ENCODE peak calls at places on chromosome 18, in ten cellular contexts. W is activated CD4-positive, CD25-positive, alpha-beta regulatory T cell treated with anti-CD3 and anti-CD28 coated beads, Interleukin-2, amount 50 U/mL, for 72 hours; Y is fibroblast of the conjunctiva; K is HT1080; J is M059J; Q is NCI-H510A treated with DMSO at 0.1 percent for 48 hours; B is brain microvascular endothelial cell; E is GM12865; G is GM12891; L is GM19239. P is an unnamed sample.

GRCh38 chr18:64717026-64717425 is 568.1 kb upstream of the LINC00305 start:
- DNase-seq in L (no peak), G (no peak), B (no peak), Q (no peak), J (no peak), E (no peak), W (no peak), K (peak), Y (no peak), P (no peak)

GRCh38 chr18:59865241-59865986 is 34.4 kb upstream of the PMAIP1 start:
- DNase-seq in L (no peak), Y (no peak), B (no peak), G (no peak), W (no peak), Q (no peak), K (no peak), J (peak), E (no peak), P (no peak)

GRCh38 chr18:11114653-11115052 is 34.7 kb downstream of the PIEZO2 start:
- DNase-seq in Y (no peak), W (no peak), L (no peak), J (peak), B (peak), E (no peak), Q (no peak), K (no peak), G (no peak), P (no peak)

GRCh38 chr18:36499938-36500337 is 202.4 kb downstream of the FHOD3 start:
- DNase-seq in L (peak), E (peak), K (peak), Q (no peak), B (no peak), Y (no peak), W (no peak), G (peak), J (peak), P (peak)

GRCh38 chr18:67788784-67789545 is 272.4 kb upstream of the DSEL start:
- DNase-seq in K (no peak), G (no peak), Y (no peak), W (no peak), L (no peak), Q (no peak), E (no peak), J (no peak), B (no peak), P (no peak)

GRCh38 chr18:10839401-10839800 is 310.0 kb downstream of the PIEZO2 start:
- DNase-seq in Q (no peak), B (no peak), L (no peak), J (no peak), Y (no peak), W (no peak), G (no peak), E (no peak), K (no peak), P (no peak)

GRCh38 chr18:59143441-59143840 is 3.8 kb downstream of the SEC11C start:
- DNase-seq in J (peak), K (no peak), Q (no peak), B (no peak), E (peak), L (no peak), Y (no peak), G (no peak), W (no peak), P (no peak)

GRCh38 chr18:3051718-3052410 is 38.9 kb upstream of the LPIN2 start:
- DNase-seq in K (peak), B (no peak), Y (no peak), E (no peak), W (no peak), J (peak), G (no peak), Q (peak), L (no peak), P (no peak)

GRCh38 chr18:31750259-31750658 is 10.4 kb downstream of the SLC25A52 start:
- DNase-seq in Q (no peak), W (no peak), Y (no peak), K (no peak), E (no peak), B (no peak), G (no peak), J (no peak), L (no peak), P (no peak)

GRCh38 chr18:13377496-13377895 is 158.9 kb downstream of the LDLRAD4 start:
- DNase-seq in G (no peak), W (peak), K (peak), L (no peak), Y (no peak), Q (no peak), J (peak), B (peak), E (peak), P (no peak)

GRCh38 chr18:21163647-21164625 is 52.3 kb upstream of the ROCK1 start:
- DNase-seq in J (peak), G (no peak), B (peak), L (no peak), W (no peak), Q (no peak), Y (peak), E (no peak), K (peak), P (peak)